ENCODE peak calls at places on chromosome 13, in seven cellular contexts. One of them, this sample, is unnamed.

GRCh38 chr13:50677687-50678463 is 165.6 kb downstream of the DLEU7 start:
- DNase-seq in activated naive CD8-positive, alpha-beta T cell treated with anti-CD3 and anti-CD28 coated beads for 36 hours: no peak
- DNase-seq in NCI-H345: peak
- DNase-seq in fibroblast of pulmonary artery: no peak
- DNase-seq in cardiac fibroblast: peak
- DNase-seq in lower leg skin: no peak
- DNase-seq in tibial artery: no peak
- DNase-seq in this sample: no peak

GRCh38 chr13:31945202-31945978 is 86.2 kb upstream of the FRY start:
- DNase-seq in lower leg skin: peak
- DNase-seq in activated naive CD8-positive, alpha-beta T cell treated with anti-CD3 and anti-CD28 coated beads for 36 hours: no peak
- DNase-seq in fibroblast of pulmonary artery: peak
- DNase-seq in cardiac fibroblast: peak
- DNase-seq in NCI-H345: peak
- DNase-seq in tibial artery: peak
- DNase-seq in this sample: peak

GRCh38 chr13:60838581-60838980 is 441.6 kb downstream of the TDRD3 start:
- DNase-seq in activated naive CD8-positive, alpha-beta T cell treated with anti-CD3 and anti-CD28 coated beads for 36 hours: no peak
- DNase-seq in tibial artery: no peak
- DNase-seq in NCI-H345: no peak
- DNase-seq in cardiac fibroblast: no peak
- DNase-seq in fibroblast of pulmonary artery: no peak
- DNase-seq in lower leg skin: no peak
- DNase-seq in this sample: no peak

GRCh38 chr13:95228130-95228529 is 73.1 kb downstream of the ABCC4 start:
- DNase-seq in fibroblast of pulmonary artery: no peak
- DNase-seq in tibial artery: no peak
- DNase-seq in NCI-H345: no peak
- DNase-seq in cardiac fibroblast: no peak
- DNase-seq in lower leg skin: no peak
- DNase-seq in activated naive CD8-positive, alpha-beta T cell treated with anti-CD3 and anti-CD28 coated beads for 36 hours: no peak
- DNase-seq in this sample: no peak

GRCh38 chr13:44293908-44294735 is 79.5 kb upstream of the SERP2 start:
- DNase-seq in NCI-H345: no peak
- DNase-seq in cardiac fibroblast: peak
- DNase-seq in fibroblast of pulmonary artery: peak
- DNase-seq in tibial artery: no peak
- DNase-seq in activated naive CD8-positive, alpha-beta T cell treated with anti-CD3 and anti-CD28 coated beads for 36 hours: no peak
- DNase-seq in lower leg skin: no peak
- DNase-seq in this sample: no peak

GRCh38 chr13:92716749-92717148 is 509.9 kb upstream of the GPC6 start:
- DNase-seq in fibroblast of pulmonary artery: peak
- DNase-seq in NCI-H345: no peak
- DNase-seq in lower leg skin: no peak
- DNase-seq in cardiac fibroblast: peak
- DNase-seq in activated naive CD8-positive, alpha-beta T cell treated with anti-CD3 and anti-CD28 coated beads for 36 hours: no peak
- DNase-seq in tibial artery: no peak
- DNase-seq in this sample: peak

GRCh38 chr13:33556828-33557227 is 261.1 kb upstream of the RFC3 start:
- DNase-seq in lower leg skin: no peak
- DNase-seq in NCI-H345: no peak
- DNase-seq in cardiac fibroblast: no peak
- DNase-seq in fibroblast of pulmonary artery: no peak
- DNase-seq in tibial artery: no peak
- DNase-seq in activated naive CD8-positive, alpha-beta T cell treated with anti-CD3 and anti-CD28 coated beads for 36 hours: no peak
- DNase-seq in this sample: no peak

GRCh38 chr13:110236431-110236830 is 70.5 kb downstream of the COL4A1 start:
- DNase-seq in lower leg skin: no peak
- DNase-seq in NCI-H345: no peak
- DNase-seq in tibial artery: no peak
- DNase-seq in activated naive CD8-positive, alpha-beta T cell treated with anti-CD3 and anti-CD28 coated beads for 36 hours: no peak
- DNase-seq in cardiac fibroblast: no peak
- DNase-seq in fibroblast of pulmonary artery: no peak
- DNase-seq in this sample: no peak

GRCh38 chr13:114203536-114203935 is 24.5 kb downstream of the CFAP97D2 start:
- DNase-seq in fibroblast of pulmonary artery: no peak
- DNase-seq in tibial artery: no peak
- DNase-seq in activated naive CD8-positive, alpha-beta T cell treated with anti-CD3 and anti-CD28 coated beads for 36 hours: peak
- DNase-seq in NCI-H345: peak
- DNase-seq in cardiac fibroblast: no peak
- DNase-seq in lower leg skin: no peak
- DNase-seq in this sample: no peak

GRCh38 chr13:75384881-75385707 is 96.9 kb downstream of the TBC1D4 start:
- DNase-seq in cardiac fibroblast: no peak
- DNase-seq in fibroblast of pulmonary artery: no peak
- DNase-seq in tibial artery: no peak
- DNase-seq in lower leg skin: no peak
- DNase-seq in NCI-H345: peak
- DNase-seq in activated naive CD8-positive, alpha-beta T cell treated with anti-CD3 and anti-CD28 coated beads for 36 hours: no peak
- DNase-seq in this sample: no peak

GRCh38 chr13:75372517-75372916 is 109.5 kb downstream of the TBC1D4 start:
- DNase-seq in tibial artery: no peak
- DNase-seq in fibroblast of pulmonary artery: peak
- DNase-seq in cardiac fibroblast: peak
- DNase-seq in activated naive CD8-positive, alpha-beta T cell treated with anti-CD3 and anti-CD28 coated beads for 36 hours: no peak
- DNase-seq in NCI-H345: peak
- DNase-seq in lower leg skin: no peak
- DNase-seq in this sample: peak

GRCh38 chr13:35478384-35479222 is 2.1 kb upstream of the MAB21L1 start:
- DNase-seq in tibial artery: no peak
- DNase-seq in NCI-H345: no peak
- DNase-seq in activated naive CD8-positive, alpha-beta T cell treated with anti-CD3 and anti-CD28 coated beads for 36 hours: no peak
- DNase-seq in lower leg skin: no peak
- DNase-seq in cardiac fibroblast: no peak
- DNase-seq in fibroblast of pulmonary artery: no peak
- DNase-seq in this sample: no peak

GRCh38 chr13:97043302-97043701 is 49.0 kb upstream of the OXGR1 start:
- DNase-seq in tibial artery: no peak
- DNase-seq in fibroblast of pulmonary artery: peak
- DNase-seq in NCI-H345: no peak
- DNase-seq in lower leg skin: no peak
- DNase-seq in activated naive CD8-positive, alpha-beta T cell treated with anti-CD3 and anti-CD28 coated beads for 36 hours: no peak
- DNase-seq in cardiac fibroblast: peak
- DNase-seq in this sample: no peak

GRCh38 chr13:32225494-32225931 is 89.7 kb downstream of the ZAR1L start:
- DNase-seq in cardiac fibroblast: peak
- DNase-seq in NCI-H345: no peak
- DNase-seq in lower leg skin: no peak
- DNase-seq in activated naive CD8-positive, alpha-beta T cell treated with anti-CD3 and anti-CD28 coated beads for 36 hours: no peak
- DNase-seq in fibroblast of pulmonary artery: peak
- DNase-seq in tibial artery: no peak
- DNase-seq in this sample: peak

GRCh38 chr13:72875233-72875632 is 93.3 kb downstream of the PIBF1 start:
- DNase-seq in tibial artery: no peak
- DNase-seq in NCI-H345: no peak
- DNase-seq in activated naive CD8-positive, alpha-beta T cell treated with anti-CD3 and anti-CD28 coated beads for 36 hours: no peak
- DNase-seq in fibroblast of pulmonary artery: no peak
- DNase-seq in cardiac fibroblast: no peak
- DNase-seq in lower leg skin: no peak
- DNase-seq in this sample: no peak